ENCODE peak calls at places on chromosomes 3 and 15, in six cellular contexts. H is tibial nerve, Q is HepG2, A is esophagus squamous epithelium, B is H9, I is AG04450. C is an unnamed sample.

GRCh38 chr3:28476194-28476593 is 127.6 kb upstream of the AZI2 start:
- DNase-seq in H (no peak), Q (peak), A (no peak), B (no peak), I (peak), C (no peak)

GRCh38 chr3:43199645-43200036 is 86.7 kb upstream of the SNRK start:
- DNase-seq in H (no peak), Q (no peak), A (no peak), B (no peak), I (no peak), C (no peak)

GRCh38 chr3:42680806-42681205 is 4.5 kb upstream of the KLHL40 start:
- DNase-seq in H (no peak), Q (no peak), A (no peak), B (no peak), I (no peak), C (no peak)

GRCh38 chr3:62950227-62950626 is 75.0 kb upstream of the CADPS start:
- DNase-seq in H (no peak), Q (no peak), A (no peak), B (peak), I (no peak), C (no peak)

GRCh38 chr3:157785071-157785826 is 282.0 kb upstream of the VEPH1 start:
- DNase-seq in H (no peak), Q (peak), A (no peak), B (peak), I (peak), C (no peak)

GRCh38 chr3:152474585-152474984 is 205.9 kb downstream of the MBNL1 start:
- DNase-seq in H (no peak), Q (peak), A (no peak), B (no peak), I (no peak), C (no peak)

GRCh38 chr3:48399387-48400172 is 27.6 kb downstream of the FBXW12 start:
- DNase-seq in H (no peak), Q (no peak), A (no peak), B (peak), I (no peak), C (no peak)

GRCh38 chr3:136950583-136950982 is 7.2 kb upstream of the IL20RB start:
- DNase-seq in H (no peak), Q (no peak), A (no peak), B (no peak), I (no peak), C (no peak)

GRCh38 chr3:48783304-48783703 is 64.4 kb downstream of the PRKAR2A start:
- DNase-seq in H (no peak), Q (no peak), A (no peak), B (no peak), I (no peak), C (no peak)

GRCh38 chr3:113263020-113263419 is 51.7 kb downstream of the BOC start:
- DNase-seq in H (no peak), Q (no peak), A (no peak), B (no peak), I (no peak), C (no peak)

GRCh38 chr3:111227216-111227615 is 155.6 kb downstream of the NECTIN3 start:
- DNase-seq in H (no peak), Q (no peak), A (no peak), B (no peak), I (no peak), C (no peak)

GRCh38 chr3:187966636-187967035 is 187.3 kb upstream of the LPP start:
- DNase-seq in H (no peak), Q (no peak), A (no peak), B (no peak), I (no peak), C (no peak)

GRCh38 chr15:82808634-82809041 is 790 bp upstream of the WHAMM start:
- DNase-seq in H (no peak), Q (peak), A (no peak), B (no peak), I (no peak), C (no peak)

GRCh38 chr15:59199775-59200465 is 6.7 kb upstream of the LDHAL6B start:
- DNase-seq in H (no peak), Q (no peak), A (no peak), B (no peak), I (no peak), C (no peak)

GRCh38 chr15:80580107-80580506 is 115.0 kb upstream of the ABHD17C start:
- DNase-seq in H (no peak), Q (no peak), A (no peak), B (peak), I (no peak), C (no peak)

GRCh38 chr15:90659481-90659880 is 57.7 kb upstream of the BLM start:
- DNase-seq in H (no peak), Q (no peak), A (no peak), B (no peak), I (no peak), C (no peak)

GRCh38 chr3:81632659-81633058 is 128.8 kb downstream of the GBE1 start:
- DNase-seq in H (no peak), Q (no peak), A (no peak), B (no peak), I (no peak), C (no peak)

GRCh38 chr15:66945842-66946241 is 119.6 kb upstream of the SMAD3 start:
- DNase-seq in H (no peak), Q (no peak), A (no peak), B (no peak), I (no peak), C (no peak)

GRCh38 chr3:51353566-51354140 is 31.4 kb upstream of the MANF start:
- DNase-seq in H (no peak), Q (no peak), A (no peak), B (no peak), I (no peak), C (no peak)

GRCh38 chr3:189132125-189132744 is 39.5 kb upstream of the TPRG1 start:
- DNase-seq in H (no peak), Q (peak), A (no peak), B (no peak), I (peak), C (no peak)

GRCh38 chr3:114293846-114294245 is at the start of gene TIGIT:
- DNase-seq in H (no peak), Q (no peak), A (no peak), B (no peak), I (no peak), C (no peak)

GRCh38 chr3:97821413-97821809 is 400 bp upstream of the CRYBG3 start:
- DNase-seq in H (peak), Q (no peak), A (no peak), B (peak), I (no peak), C (peak)

GRCh38 chr3:40382617-40382979 is 4.4 kb upstream of the ENTPD3 start:
- DNase-seq in H (no peak), Q (peak), A (no peak), B (no peak), I (no peak), C (no peak)

GRCh38 chr3:40381904-40382616 is 4.9 kb upstream of the ENTPD3 start:
- DNase-seq in H (no peak), Q (no peak), A (no peak), B (no peak), I (no peak), C (no peak)

GRCh38 chr3:40379674-40380306 is 7.2 kb upstream of the ENTPD3 start:
- DNase-seq in H (no peak), Q (no peak), A (no peak), B (no peak), I (no peak), C (no peak)

DNA sequence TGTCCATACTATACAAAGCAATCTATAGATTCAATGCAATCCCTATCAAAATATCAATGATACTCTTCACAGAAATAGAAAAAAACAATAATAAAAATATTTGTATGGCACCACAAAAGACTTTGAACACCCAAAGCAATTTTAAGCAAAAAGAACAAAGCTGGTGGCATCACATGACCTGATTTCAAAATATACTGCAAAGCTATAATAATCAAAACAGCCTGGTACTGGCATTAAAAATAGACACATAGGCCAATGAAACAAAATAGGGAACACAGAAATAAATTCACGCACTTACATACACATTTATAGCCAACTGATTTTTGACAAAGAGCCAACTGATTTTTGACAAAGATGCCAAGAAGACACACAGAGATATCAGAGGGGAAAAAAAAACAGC is 9.2 kb upstream of the ENTPD3 start:
- DNase-seq in H (no peak), Q (no peak), A (no peak), B (no peak), I (no peak), C (no peak)
- H3K27ac ChIP-seq in H (no peak), Q (no peak), A (no peak), B (no peak), I (no peak), C (no peak)

GRCh38 chr15:69414702-69415161 is 583 bp downstream of the KIF23 start:
- DNase-seq in H (no peak), Q (peak), A (no peak), B (peak), I (peak), C (no peak)
- H3K27ac ChIP-seq in H (peak), Q (peak), A (peak), B (no peak), I (peak), C (no peak)

GRCh38 chr15:100686725-100687488 is 84.5 kb downstream of the ASB7 start:
- DNase-seq in H (no peak), Q (no peak), A (no peak), B (no peak), I (no peak), C (no peak)
- H3K27ac ChIP-seq in H (peak), Q (no peak), A (peak), B (no peak), I (peak), C (no peak)

DNA sequence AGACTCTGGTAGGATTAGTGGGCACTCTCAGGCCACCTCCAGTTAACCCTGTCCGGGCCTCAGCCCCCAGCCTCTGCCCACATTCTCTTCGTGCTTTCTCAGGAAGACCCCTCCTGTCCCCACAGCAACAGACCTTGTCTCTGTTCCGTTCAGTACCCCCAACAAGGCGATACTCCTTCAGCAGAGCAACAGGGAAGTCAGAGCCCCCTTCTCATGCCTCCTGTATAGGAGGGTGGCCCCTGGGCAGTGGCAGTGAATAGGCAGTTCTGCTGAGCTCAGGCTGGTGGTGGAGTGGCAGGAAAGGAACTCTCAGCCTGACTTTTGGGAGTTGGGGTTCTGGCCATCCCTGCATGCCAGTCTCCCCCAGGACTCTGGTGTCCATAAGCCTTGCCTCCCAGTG is 513 bp downstream of the SEMA3B start:
- DNase-seq in H (no peak), Q (no peak), A (no peak), B (no peak), I (no peak), C (no peak)
- H3K27ac ChIP-seq in H (peak), Q (peak), A (peak), B (no peak), I (peak), C (peak)

GRCh38 chr3:52633786-52634185 is 51.9 kb downstream of the PBRM1 start:
- DNase-seq in H (no peak), Q (no peak), A (no peak), B (no peak), I (no peak), C (no peak)

GRCh38 chr3:52636673-52637072 is 49.0 kb downstream of the PBRM1 start:
- DNase-seq in H (no peak), Q (no peak), A (no peak), B (no peak), I (no peak), C (no peak)
- H3K27ac ChIP-seq in H (no peak), Q (no peak), A (peak), B (no peak), I (no peak), C (no peak)

DNA sequence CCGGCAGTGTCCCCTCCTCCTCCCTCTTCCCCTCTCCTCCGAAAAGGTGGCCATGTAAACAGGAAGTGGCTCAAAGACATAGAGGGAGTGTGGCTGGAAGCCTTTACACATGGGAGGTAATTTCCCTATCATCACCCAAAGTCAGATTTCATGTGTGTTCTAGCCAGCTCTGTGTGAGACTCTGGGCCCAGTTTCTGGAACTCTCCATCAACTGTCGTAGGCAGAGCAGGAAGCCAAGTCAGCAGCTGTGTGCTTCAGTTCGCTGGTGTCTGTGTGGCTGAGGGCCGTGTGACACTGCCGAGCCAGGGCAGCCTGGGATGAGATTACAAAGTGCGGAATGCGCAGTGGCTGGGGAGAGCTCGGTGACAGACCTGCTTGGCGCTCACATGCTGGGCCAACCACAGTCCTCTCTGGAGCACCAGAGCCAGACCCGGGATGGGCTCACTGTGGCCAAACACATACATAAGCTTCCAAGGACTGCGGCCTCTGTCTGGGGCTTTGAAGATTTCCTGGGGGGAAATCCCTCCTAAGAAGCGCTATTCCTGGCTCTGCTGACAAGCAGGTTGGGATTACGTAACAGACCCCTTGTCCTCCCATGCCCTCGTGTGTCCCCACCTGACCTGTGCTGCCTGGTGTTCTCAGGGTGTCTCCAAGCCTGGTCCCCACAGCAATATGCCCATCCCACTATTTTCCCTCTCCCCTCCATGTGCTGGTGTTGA is 50.7 kb downstream of the UMPS start:
- DNase-seq in H (peak), Q (no peak), A (no peak), B (no peak), I (no peak), C (peak)
- H3K27ac ChIP-seq in H (peak), Q (peak), A (peak), B (no peak), I (peak), C (peak)

C was measured in substantia nigra.